ENCODE peak calls at places on chromosomes 2 and 18, in seven cellular contexts. B is activated T-cell treated with anti-CD3 and anti-CD28 coated beads for 1 hour, H is GM20000, K is T-helper 1 cell, S is upper lobe of right lung, J is NCI-H1694, G is Right ventricle myocardium superior. I is an unnamed sample.

GRCh38 chr18:9808530-9809241 is 77.1 kb upstream of the TXNDC2 start:
- DNase-seq in B (no peak), H (no peak), K (no peak), S (no peak), J (no peak), G (peak; percentile 68), I (no peak)

GRCh38 chr2:237298323-237299118 is 115.4 kb downstream of the COL6A3 start:
- DNase-seq in B (no peak), H (no peak), K (no peak), S (peak; percentile 70), J (no peak), G (no peak), I (no peak)

GRCh38 chr2:207337234-207338219 is 171.8 kb upstream of the KLF7 start:
- DNase-seq in B (no peak), H (no peak), K (no peak), S (no peak), J (no peak), G (no peak), I (no peak)

GRCh38 chr2:60483400-60483799 is 70.1 kb downstream of the BCL11A start:
- DNase-seq in B (no peak), H (no peak), K (no peak), S (no peak), J (no peak), G (no peak), I (no peak)

GRCh38 chr18:77178559-77178958 is 46.0 kb upstream of the MBP start:
- DNase-seq in B (no peak), H (no peak), K (no peak), S (no peak), J (no peak), G (no peak), I (no peak)

GRCh38 chr2:113010088-113010487 is 4.8 kb downstream of the IL36A start:
- DNase-seq in B (no peak), H (no peak), K (no peak), S (no peak), J (no peak), G (no peak), I (no peak)

GRCh38 chr18:44834867-44835469 is 154.3 kb downstream of the SETBP1 start:
- DNase-seq in B (no peak), H (no peak), K (no peak), S (no peak), J (no peak), G (no peak), I (no peak)

GRCh38 chr2:71548589-71549485 is 95.5 kb downstream of the DYSF start:
- DNase-seq in B (peak; percentile 57), H (peak; percentile 86), K (peak; percentile 35), S (peak; percentile 82), J (peak; percentile 90), G (peak; percentile 80), I (peak; percentile 52)

GRCh38 chr2:29084561-29084960 is 10.2 kb upstream of the PCARE start:
- DNase-seq in B (no peak), H (no peak), K (no peak), S (no peak), J (no peak), G (no peak), I (no peak)

GRCh38 chr18:67483237-67483636 is 33.3 kb downstream of the DSEL start:
- DNase-seq in B (no peak), H (no peak), K (no peak), S (no peak), J (peak; percentile 22), G (no peak), I (no peak)

GRCh38 chr2:36820942-36821605 is 124.6 kb downstream of the VIT start:
- DNase-seq in B (no peak), H (no peak), K (no peak), S (no peak), J (no peak), G (no peak), I (no peak)

GRCh38 chr18:156514-157230 is 1.7 kb upstream of the USP14 start:
- DNase-seq in B (no peak), H (no peak), K (no peak), S (no peak), J (no peak), G (no peak), I (no peak)

GRCh38 chr2:30275256-30275655 is 43.9 kb downstream of the LBH start:
- DNase-seq in B (no peak), H (no peak), K (no peak), S (no peak), J (no peak), G (no peak), I (no peak)

GRCh38 chr18:905948-906415 is 1.3 kb downstream of the ADCYAP1 start:
- DNase-seq in B (no peak), H (peak; percentile 39), K (no peak), S (no peak), J (no peak), G (no peak), I (no peak)

GRCh38 chr18:8319798-8320477 is 289.3 kb upstream of the RAB12 start:
- DNase-seq in B (no peak), H (no peak), K (no peak), S (no peak), J (no peak), G (no peak), I (no peak)

GRCh38 chr18:45173799-45174519 is 441.3 kb upstream of the SLC14A2 start:
- DNase-seq in B (no peak), H (no peak), K (no peak), S (no peak), J (no peak), G (no peak), I (no peak)

GRCh38 chr2:96090527-96090926 is 25.8 kb downstream of the ADRA2B start:
- DNase-seq in B (no peak), H (no peak), K (no peak), S (no peak), J (no peak), G (no peak), I (no peak)

GRCh38 chr2:5493256-5493655 is 198.9 kb upstream of the SOX11 start:
- DNase-seq in B (no peak), H (no peak), K (no peak), S (no peak), J (no peak), G (no peak), I (no peak)

GRCh38 chr2:144472046-144472412 is 47.9 kb downstream of the ZEB2 start:
- DNase-seq in B (no peak), H (no peak), K (no peak), S (no peak), J (no peak), G (no peak), I (no peak)

GRCh38 chr2:112814278-112814677 is 22.3 kb downstream of the IL1B start:
- DNase-seq in B (no peak), H (no peak), K (no peak), S (no peak), J (no peak), G (no peak), I (no peak)

GRCh38 chr2:20682166-20682565 is 15.2 kb downstream of the GDF7 start:
- DNase-seq in B (no peak), H (no peak), K (no peak), S (no peak), J (peak; percentile 30), G (no peak), I (no peak)

GRCh38 chr2:29238497-29238896 is 123.3 kb downstream of the CLIP4 start:
- DNase-seq in B (no peak), H (peak; percentile 58), K (no peak), S (peak; percentile 52), J (peak; percentile 14), G (no peak), I (no peak)

GRCh38 chr2:101380376-101380775 is 6.9 kb downstream of the CREG2 start:
- DNase-seq in B (no peak), H (no peak), K (no peak), S (no peak), J (no peak), G (peak; percentile 58), I (no peak)

I was measured in amygdala.